ENCODE peak calls at places on chromosomes 5 and 9, in six cellular contexts. V is stomach, O is suprapubic skin, I is psoas muscle, J is HCT116, P is mesenchymal stem cell. M is an unnamed sample.

GRCh38 chr5:7638456-7638855 is 212.5 kb downstream of the CFAP90 start:
- DNase-seq in O (no peak), V (no peak), J (no peak), P (no peak), I (peak; percentile 16), M (no peak)

GRCh38 chr5:151709109-151709735 is 22.5 kb upstream of the SPARC start:
- DNase-seq in V (no peak), I (no peak), P (no peak), O (no peak), J (no peak), M (no peak)

GRCh38 chr9:20760246-20760901 is 76.3 kb downstream of the FOCAD start:
- DNase-seq in O (no peak), I (no peak), J (no peak), V (no peak), P (no peak), M (no peak)

GRCh38 chr5:56561-57290 is 35.2 kb upstream of the PLEKHG4B start:
- DNase-seq in V (no peak), I (no peak), J (no peak), P (peak; percentile 42), O (no peak), M (peak; percentile 72)

GRCh38 chr9:16321461-16322119 is 548.9 kb downstream of the BNC2 start:
- DNase-seq in O (peak; percentile 62), P (peak; percentile 55), J (no peak), V (no peak), I (peak; percentile 46), M (peak; percentile 19)

GRCh38 chr9:94864862-94865435 is 138.4 kb downstream of the AOPEP start:
- DNase-seq in V (no peak), O (no peak), J (no peak), P (no peak), I (no peak), M (no peak)

GRCh38 chr9:2816476-2817141 is 27.3 kb downstream of the PUM3 start:
- DNase-seq in I (no peak), V (no peak), O (no peak), J (no peak), P (peak; percentile 96), M (peak; percentile 95)

GRCh38 chr5:128537306-128537998 is 593 bp downstream of the FBN2 start:
- DNase-seq in J (no peak), P (peak; percentile 74), V (no peak), O (no peak), I (peak; percentile 31), M (peak; percentile 86)

GRCh38 chr5:102450313-102450990 is 48.3 kb downstream of the SLCO6A1 start:
- DNase-seq in J (peak; percentile 40), I (no peak), P (peak; percentile 4), O (no peak), V (no peak), M (peak; percentile 21)

GRCh38 chr5:69372394-69372793 is 2.8 kb downstream of the RAD17 start:
- DNase-seq in V (no peak), O (no peak), J (no peak), P (no peak), I (no peak), M (no peak)

GRCh38 chr9:90915693-90916092 is 114.1 kb downstream of the SYK start:
- DNase-seq in O (no peak), P (peak; percentile 36), I (no peak), J (no peak), V (peak; percentile 41), M (peak; percentile 51)

GRCh38 chr9:122200960-122201635 is 27.7 kb downstream of the LHX6 start:
- DNase-seq in O (no peak), J (no peak), V (peak; percentile 45), I (peak; percentile 58), P (no peak), M (peak; percentile 62)

GRCh38 chr5:12284604-12285003 is 380.4 kb upstream of the CTNND2 start:
- DNase-seq in O (no peak), P (no peak), V (no peak), J (no peak), I (no peak), M (no peak)

GRCh38 chr5:59955241-59955640 is 61.7 kb upstream of the PDE4D start:
- DNase-seq in O (no peak), P (no peak), I (no peak), J (no peak), V (no peak), M (no peak)

GRCh38 chr9:33159760-33160127 is 7.4 kb downstream of the B4GALT1 start:
- DNase-seq in I (peak; percentile 55), J (no peak), O (no peak), V (peak; percentile 50), P (peak; percentile 87), M (peak; percentile 74)

GRCh38 chr5:87155076-87155475 is 112.6 kb upstream of the RASA1 start:
- DNase-seq in V (no peak), I (no peak), J (no peak), P (no peak), O (no peak), M (no peak)

GRCh38 chr5:135944967-135945560 is 9.7 kb downstream of the LECT2 start:
- DNase-seq in I (no peak), O (no peak), P (peak; percentile 84), J (peak; percentile 71), V (no peak), M (peak; percentile 96)

GRCh38 chr5:181207214-181207959 is 2.4 kb upstream of the TRIM7 start:
- DNase-seq in O (no peak), V (peak; percentile 76), P (peak; percentile 95), I (peak; percentile 80), J (peak; percentile 86), M (peak; percentile 92)

GRCh38 chr9:118882674-118883073 is 486.6 kb downstream of the BRINP1 start:
- DNase-seq in P (peak; percentile 76), V (no peak), J (no peak), I (no peak), O (no peak), M (no peak)

GRCh38 chr5:141743652-141744333 is 61.8 kb upstream of the ARAP3 start:
- DNase-seq in P (no peak), O (no peak), V (no peak), I (no peak), J (no peak), M (no peak)

GRCh38 chr9:134355561-134356278 is 29.5 kb downstream of the RXRA start:
- DNase-seq in J (no peak), V (peak; percentile 66), I (no peak), P (no peak), O (no peak), M (no peak)

GRCh38 chr5:58085800-58086199 is 374.1 kb downstream of the PLK2 start:
- DNase-seq in I (no peak), J (peak; percentile 8), P (no peak), O (no peak), V (peak; percentile 33), M (no peak)

GRCh38 chr5:3911111-3911510 is 315.5 kb downstream of the IRX1 start:
- DNase-seq in O (no peak), V (no peak), I (no peak), J (no peak), P (no peak), M (no peak)

GRCh38 chr5:25516136-25516535 is 871.4 kb upstream of the CDH10 start:
- DNase-seq in I (no peak), P (peak; percentile 72), J (no peak), O (no peak), V (no peak), M (no peak)

GRCh38 chr5:28685794-28686193 is 1647.4 kb upstream of the CDH9 start:
- DNase-seq in V (no peak), I (no peak), P (no peak), O (no peak), J (no peak), M (no peak)

GRCh38 chr5:85388752-85389151 is 1004.1 kb upstream of the EDIL3 start:
- DNase-seq in V (no peak), I (no peak), J (no peak), P (no peak), O (no peak), M (peak; percentile 0)

GRCh38 chr5:62661126-62661525 is 82.5 kb downstream of the LRRC70 start:
- DNase-seq in J (no peak), V (no peak), I (no peak), P (no peak), O (no peak), M (no peak)

GRCh38 chr9:69253057-69253456 is 72.0 kb upstream of the ENTREP1 start:
- DNase-seq in P (no peak), V (no peak), I (no peak), O (no peak), J (no peak), M (peak; percentile 53)

GRCh38 chr5:111372799-111373198 is 139.5 kb downstream of the STARD4 start:
- DNase-seq in I (no peak), O (no peak), J (no peak), P (no peak), V (no peak), M (no peak)

GRCh38 chr5:43121565-43122484 is 1.1 kb downstream of the ZNF131 start:
- DNase-seq in P (peak; percentile 81), J (no peak), O (no peak), I (no peak), V (no peak), M (peak; percentile 75)
- H3K27me3 ChIP-seq in P (no peaks in the 10 kb centered on the region), J (no peaks in the 10 kb centered on the region), O (no peaks in the 10 kb centered on the region), I (no peaks in the 10 kb centered on the region), V (no peaks in the 10 kb centered on the region), M (no peaks in the 10 kb centered on the region)

GRCh38 chr9:136860933-136861873 is 4.9 kb downstream of the EDF1 start:
- DNase-seq in V (no peak), O (peak; percentile 77), I (no peak), P (no peak), J (no peak), M (no peak)
- H3K36me3 ChIP-seq in V (peaks cover 44% of the 10 kb centered on the region), O (peaks cover 33% of the 10 kb centered on the region), I (peaks cover 5% of the 10 kb centered on the region), P (peaks cover 41% of the 10 kb centered on the region), J (peaks cover 23% of the 10 kb centered on the region), M (peaks cover 40% of the 10 kb centered on the region)

GRCh38 chr9:7671847-7672246 is 127.7 kb downstream of the DMAC1 start:
- DNase-seq in I (no peak), J (no peak), P (no peak), V (no peak), O (no peak), M (no peak)

GRCh38 chr9:7665874-7666273 is 133.7 kb downstream of the DMAC1 start:
- DNase-seq in V (no peak), J (no peak), P (no peak), O (no peak), I (no peak), M (no peak)

DNA sequence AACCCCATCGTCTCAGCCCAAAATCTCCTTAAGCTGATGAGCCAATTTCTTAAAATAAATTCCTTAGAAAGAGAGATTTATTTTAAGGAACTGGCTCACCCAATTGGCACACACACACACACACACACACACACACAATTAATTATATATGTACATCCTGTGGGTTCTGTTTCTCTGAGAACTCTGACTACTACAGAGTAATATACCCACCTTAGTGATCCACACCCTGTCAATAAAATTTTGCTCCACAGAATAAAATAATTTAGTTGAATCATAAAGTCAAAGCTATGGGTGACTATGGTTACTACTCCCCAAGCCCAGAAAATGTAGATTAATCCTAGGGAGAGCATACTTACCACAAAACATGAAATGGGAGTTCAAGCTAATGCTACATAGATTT is 131.0 kb downstream of the DMAC1 start:
- DNase-seq in O (no peak), V (no peak), P (no peak), I (no peak), J (no peak), M (no peak)
- H3K27me3 ChIP-seq in O (no peaks in the 10 kb centered on the region), V (no peaks in the 10 kb centered on the region), P (no peaks in the 10 kb centered on the region), I (no peaks in the 10 kb centered on the region), J (no peaks in the 10 kb centered on the region), M (no peaks in the 10 kb centered on the region)

DNA sequence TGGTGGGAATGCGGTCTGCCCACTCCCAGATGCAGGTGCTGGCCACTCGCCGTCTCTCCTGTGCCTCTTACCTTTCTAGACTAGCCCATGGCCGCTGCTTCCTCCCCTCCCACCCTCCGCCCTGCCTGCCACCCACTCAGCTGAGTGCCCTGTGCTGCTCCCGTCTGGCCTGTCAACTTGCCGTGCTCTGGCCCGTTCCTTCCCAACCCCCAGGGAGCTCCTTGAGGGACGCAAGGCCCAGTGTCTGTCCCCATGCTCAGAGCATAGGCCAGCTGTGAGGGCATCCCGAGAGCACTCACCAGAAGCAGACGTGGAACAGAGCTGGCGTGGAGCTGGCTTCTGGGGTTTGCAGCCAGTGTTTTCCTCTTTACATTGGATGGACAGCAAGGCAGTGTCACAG is 20.2 kb downstream of the HNRNPH1 start:
- DNase-seq in I (no peak), V (no peak), O (peak; percentile 67), P (no peak), J (no peak), M (no peak)
- H3K36me3 ChIP-seq in I (peaks cover 4% of the 10 kb centered on the region), V (peaks cover 94% of the 10 kb centered on the region), O (peaks cover 81% of the 10 kb centered on the region), P (peaks cover 82% of the 10 kb centered on the region), J (peaks cover 21% of the 10 kb centered on the region), M (peaks cover 55% of the 10 kb centered on the region)

M was measured in adipocyte.